ENCODE peak calls at places on chromosomes 1 and 21, in seven cellular contexts. B is SK-N-DZ; C is NCI-H2171; N is Jurkat, Clone E6-1; G is mammary epithelial cell; E is SJCRH30; U is KBM-7. Q is an unnamed sample.

GRCh38 chr1:90133133-90133532 is 138.2 kb downstream of the ZNF326 start:
- DNase-seq in B (peak), C (no peak), N (peak), G (peak), E (peak), U (peak), Q (no peak)

GRCh38 chr1:91669584-91670350 is 169.1 kb downstream of the CDC7 start:
- DNase-seq in B (no peak), C (no peak), N (no peak), G (no peak), E (no peak), U (no peak), Q (no peak)

GRCh38 chr21:43719748-43720538 is 1.0 kb downstream of the PDXK start:
- DNase-seq in B (no peak), C (no peak), N (no peak), G (no peak), E (no peak), U (peak), Q (no peak)

GRCh38 chr21:29372063-29372802 is 73.5 kb downstream of the BACH1 start:
- DNase-seq in B (peak), C (peak), N (peak), G (peak), E (peak), U (peak), Q (peak)

GRCh38 chr1:47593001-47593568 is 155.2 kb downstream of the FOXD2 start:
- DNase-seq in B (peak), C (no peak), N (no peak), G (no peak), E (peak), U (no peak), Q (no peak)

GRCh38 chr1:234067584-234067983 is 163.1 kb downstream of the SLC35F3 start:
- DNase-seq in B (no peak), C (no peak), N (no peak), G (no peak), E (no peak), U (no peak), Q (no peak)

GRCh38 chr1:54581621-54582035 is 33.6 kb downstream of the ACOT11 start:
- DNase-seq in B (no peak), C (peak), N (no peak), G (peak), E (peak), U (no peak), Q (no peak)

GRCh38 chr1:161299347-161299746 is 10.4 kb downstream of the MPZ start:
- DNase-seq in B (no peak), C (no peak), N (no peak), G (no peak), E (no peak), U (peak), Q (no peak)

GRCh38 chr1:34130306-34130705 is 34.7 kb downstream of the CSMD2 start:
- DNase-seq in B (no peak), C (no peak), N (no peak), G (no peak), E (no peak), U (no peak), Q (no peak)

GRCh38 chr1:204989266-204990058 is 53.5 kb upstream of the CNTN2 start:
- DNase-seq in B (peak), C (peak), N (peak), G (peak), E (peak), U (peak), Q (peak)

GRCh38 chr1:222045816-222046215 is 303.9 kb upstream of the DUSP10 start:
- DNase-seq in B (no peak), C (no peak), N (no peak), G (no peak), E (peak), U (no peak), Q (no peak)

GRCh38 chr1:178537445-178538090 is 24.7 kb downstream of the TEX35 start:
- DNase-seq in B (no peak), C (no peak), N (no peak), G (no peak), E (no peak), U (no peak), Q (no peak)

GRCh38 chr1:61120307-61120840 is 38.0 kb downstream of the NFIA start:
- DNase-seq in B (no peak), C (no peak), N (no peak), G (no peak), E (no peak), U (no peak), Q (no peak)

GRCh38 chr1:183218981-183219621 is 33.0 kb downstream of the LAMC2 start:
- DNase-seq in B (no peak), C (peak), N (peak), G (no peak), E (no peak), U (peak), Q (peak)

GRCh38 chr1:155175927-155176371 is 2.3 kb downstream of the TRIM46 start:
- DNase-seq in B (peak), C (no peak), N (peak), G (no peak), E (no peak), U (no peak), Q (no peak)

GRCh38 chr1:3553166-3553939 is 58.0 kb downstream of the MEGF6 start:
- DNase-seq in B (no peak), C (no peak), N (no peak), G (peak), E (no peak), U (no peak), Q (no peak)

GRCh38 chr1:219317762-219318353 is 144.2 kb downstream of the LYPLAL1 start:
- DNase-seq in B (no peak), C (no peak), N (no peak), G (no peak), E (no peak), U (no peak), Q (no peak)

GRCh38 chr1:85957760-85958159 is 198.8 kb downstream of the COL24A1 start:
- DNase-seq in B (no peak), C (no peak), N (no peak), G (no peak), E (no peak), U (peak), Q (no peak)

GRCh38 chr1:110481968-110482623 is 31.1 kb downstream of the PROK1 start:
- DNase-seq in B (no peak), C (no peak), N (no peak), G (no peak), E (no peak), U (no peak), Q (no peak)

GRCh38 chr1:228280961-228281591 is 73.2 kb downstream of the OBSCN start:
- DNase-seq in B (no peak), C (no peak), N (no peak), G (no peak), E (peak), U (no peak), Q (peak)

GRCh38 chr1:204973449-204973848 is 69.6 kb upstream of the CNTN2 start:
- DNase-seq in B (no peak), C (no peak), N (no peak), G (no peak), E (no peak), U (no peak), Q (no peak)

GRCh38 chr1:226575436-226576390 is 27.1 kb downstream of the STUM start:
- DNase-seq in B (no peak), C (no peak), N (peak), G (no peak), E (no peak), U (no peak), Q (no peak)

GRCh38 chr1:75539230-75540116 is 71.4 kb downstream of the SLC44A5 start:
- DNase-seq in B (no peak), C (no peak), N (no peak), G (no peak), E (no peak), U (no peak), Q (no peak)

GRCh38 chr1:70140343-70140742 is 65.0 kb downstream of the LRRC40 start:
- DNase-seq in B (no peak), C (no peak), N (no peak), G (no peak), E (no peak), U (no peak), Q (no peak)

GRCh38 chr1:240498335-240498734 is 113.6 kb downstream of the GREM2 start:
- DNase-seq in B (no peak), C (no peak), N (no peak), G (no peak), E (no peak), U (no peak), Q (no peak)

GRCh38 chr1:6222644-6223043 is 13.1 kb downstream of the ICMT start:
- DNase-seq in B (no peak), C (no peak), N (no peak), G (no peak), E (no peak), U (no peak), Q (no peak)

GRCh38 chr1:166859597-166859996 is 16.5 kb downstream of the TADA1 start:
- DNase-seq in B (no peak), C (no peak), N (no peak), G (no peak), E (no peak), U (no peak), Q (no peak)

GRCh38 chr1:7458946-7459345 is 312.1 kb upstream of the VAMP3 start:
- DNase-seq in B (no peak), C (no peak), N (no peak), G (no peak), E (no peak), U (no peak), Q (no peak)

GRCh38 chr1:156616463-156616862 is 2.8 kb upstream of the HAPLN2 start:
- DNase-seq in B (peak), C (no peak), N (no peak), G (no peak), E (peak), U (no peak), Q (no peak)

GRCh38 chr1:245549981-245550701 is 395.4 kb downstream of the KIF26B start:
- DNase-seq in B (no peak), C (no peak), N (no peak), G (no peak), E (no peak), U (no peak), Q (no peak)

GRCh38 chr1:150869683-150870082 is 6.7 kb downstream of the ARNT start:
- DNase-seq in B (no peak), C (no peak), N (peak), G (no peak), E (no peak), U (peak), Q (no peak)

GRCh38 chr1:35544976-35545375 is 12.2 kb downstream of the KIAA0319L start:
- DNase-seq in B (peak), C (peak), N (peak), G (no peak), E (peak), U (peak), Q (peak)

GRCh38 chr1:225617956-225618355 is 35.0 kb downstream of the ENAH start:
- DNase-seq in B (no peak), C (peak), N (no peak), G (no peak), E (peak), U (no peak), Q (no peak)

GRCh38 chr1:2014726-2015382 is 4.3 kb upstream of the GABRD start:
- DNase-seq in B (no peak), C (no peak), N (no peak), G (peak), E (no peak), U (no peak), Q (no peak)

Q was measured in naive thymus-derived CD8-positive, alpha-beta T cell.